ENCODE peak calls at places on chromosomes 3 and 15, in eight cellular contexts. One of them, this sample, is unnamed.

GRCh38 chr15:48945386-48945785 is 18.3 kb downstream of the SHC4 start:
- DNase-seq in glutamatergic neuron: no peak
- DNase-seq in gastrocnemius medialis: no peak
- DNase-seq in psoas muscle: no peak
- DNase-seq in cardiac fibroblast: peak
- DNase-seq in breast epithelium: no peak
- DNase-seq in fibroblast of lung: no peak
- DNase-seq in pancreas: no peak
- DNase-seq in this sample: no peak

GRCh38 chr3:157104928-157105652 is 54.9 kb downstream of the CCNL1 start:
- DNase-seq in pancreas: no peak
- DNase-seq in psoas muscle: no peak
- DNase-seq in breast epithelium: no peak
- DNase-seq in fibroblast of lung: no peak
- DNase-seq in gastrocnemius medialis: no peak
- DNase-seq in cardiac fibroblast: no peak
- DNase-seq in glutamatergic neuron: no peak
- DNase-seq in this sample: no peak

GRCh38 chr3:29972594-29972993 is 633.8 kb upstream of the TGFBR2 start:
- DNase-seq in breast epithelium: no peak
- DNase-seq in gastrocnemius medialis: no peak
- DNase-seq in glutamatergic neuron: no peak
- DNase-seq in fibroblast of lung: peak
- DNase-seq in psoas muscle: no peak
- DNase-seq in pancreas: no peak
- DNase-seq in cardiac fibroblast: peak
- DNase-seq in this sample: no peak

GRCh38 chr15:68812069-68812468 is 8.6 kb downstream of the ANP32A start:
- DNase-seq in breast epithelium: peak
- DNase-seq in cardiac fibroblast: no peak
- DNase-seq in glutamatergic neuron: no peak
- DNase-seq in gastrocnemius medialis: no peak
- DNase-seq in pancreas: no peak
- DNase-seq in fibroblast of lung: no peak
- DNase-seq in psoas muscle: no peak
- DNase-seq in this sample: no peak

GRCh38 chr15:69838338-69838737 is 259.4 kb downstream of the TLE3 start:
- DNase-seq in pancreas: no peak
- DNase-seq in cardiac fibroblast: no peak
- DNase-seq in fibroblast of lung: no peak
- DNase-seq in psoas muscle: no peak
- DNase-seq in glutamatergic neuron: no peak
- DNase-seq in gastrocnemius medialis: no peak
- DNase-seq in breast epithelium: no peak
- DNase-seq in this sample: no peak

GRCh38 chr3:11201246-11202024 is 47.1 kb downstream of the HRH1 start:
- DNase-seq in pancreas: no peak
- DNase-seq in cardiac fibroblast: peak
- DNase-seq in fibroblast of lung: peak
- DNase-seq in gastrocnemius medialis: peak
- DNase-seq in breast epithelium: no peak
- DNase-seq in psoas muscle: no peak
- DNase-seq in glutamatergic neuron: no peak
- DNase-seq in this sample: no peak

GRCh38 chr3:188729422-188729821 is 442.3 kb upstream of the TPRG1 start:
- DNase-seq in cardiac fibroblast: no peak
- DNase-seq in fibroblast of lung: no peak
- DNase-seq in breast epithelium: no peak
- DNase-seq in glutamatergic neuron: no peak
- DNase-seq in psoas muscle: no peak
- DNase-seq in pancreas: no peak
- DNase-seq in gastrocnemius medialis: no peak
- DNase-seq in this sample: no peak

GRCh38 chr3:123602325-123602724 is 17.5 kb upstream of the HACD2 start:
- DNase-seq in fibroblast of lung: peak
- DNase-seq in psoas muscle: no peak
- DNase-seq in pancreas: no peak
- DNase-seq in glutamatergic neuron: no peak
- DNase-seq in gastrocnemius medialis: no peak
- DNase-seq in breast epithelium: no peak
- DNase-seq in cardiac fibroblast: peak
- DNase-seq in this sample: no peak

GRCh38 chr3:149016669-149017541 is 25.6 kb downstream of the GYG1 start:
- DNase-seq in glutamatergic neuron: no peak
- DNase-seq in gastrocnemius medialis: peak
- DNase-seq in cardiac fibroblast: peak
- DNase-seq in psoas muscle: no peak
- DNase-seq in fibroblast of lung: peak
- DNase-seq in breast epithelium: no peak
- DNase-seq in pancreas: no peak
- DNase-seq in this sample: no peak

GRCh38 chr3:21665444-21665843 is 85.6 kb downstream of the ZNF385D start:
- DNase-seq in gastrocnemius medialis: no peak
- DNase-seq in psoas muscle: no peak
- DNase-seq in pancreas: no peak
- DNase-seq in glutamatergic neuron: no peak
- DNase-seq in cardiac fibroblast: peak
- DNase-seq in fibroblast of lung: peak
- DNase-seq in breast epithelium: no peak
- DNase-seq in this sample: no peak

GRCh38 chr3:26118165-26118564 is 328.3 kb downstream of the OXSM start:
- DNase-seq in fibroblast of lung: no peak
- DNase-seq in psoas muscle: no peak
- DNase-seq in glutamatergic neuron: no peak
- DNase-seq in cardiac fibroblast: no peak
- DNase-seq in pancreas: no peak
- DNase-seq in gastrocnemius medialis: no peak
- DNase-seq in breast epithelium: no peak
- DNase-seq in this sample: no peak
- TF ChIP-seq CTCF in fibroblast of lung: no peak
- TF ChIP-seq CTCF in psoas muscle: peak
- TF ChIP-seq CTCF in glutamatergic neuron: peak
- TF ChIP-seq CTCF in cardiac fibroblast: no peak
- TF ChIP-seq CTCF in pancreas: no peak
- TF ChIP-seq CTCF in gastrocnemius medialis: peak
- TF ChIP-seq CTCF in breast epithelium: no peak
- TF ChIP-seq CTCF in this sample: peak

GRCh38 chr3:53320697-53321096 is 26.6 kb downstream of the DCP1A start:
- DNase-seq in pancreas: no peak
- DNase-seq in psoas muscle: peak
- DNase-seq in breast epithelium: no peak
- DNase-seq in cardiac fibroblast: no peak
- DNase-seq in fibroblast of lung: peak
- DNase-seq in glutamatergic neuron: no peak
- DNase-seq in gastrocnemius medialis: peak
- DNase-seq in this sample: no peak
- TF ChIP-seq CTCF in pancreas: no peak
- TF ChIP-seq CTCF in psoas muscle: peak
- TF ChIP-seq CTCF in breast epithelium: no peak
- TF ChIP-seq CTCF in cardiac fibroblast: no peak
- TF ChIP-seq CTCF in fibroblast of lung: no peak
- TF ChIP-seq CTCF in glutamatergic neuron: no peak
- TF ChIP-seq CTCF in gastrocnemius medialis: peak
- TF ChIP-seq CTCF in this sample: no peak

DNA sequence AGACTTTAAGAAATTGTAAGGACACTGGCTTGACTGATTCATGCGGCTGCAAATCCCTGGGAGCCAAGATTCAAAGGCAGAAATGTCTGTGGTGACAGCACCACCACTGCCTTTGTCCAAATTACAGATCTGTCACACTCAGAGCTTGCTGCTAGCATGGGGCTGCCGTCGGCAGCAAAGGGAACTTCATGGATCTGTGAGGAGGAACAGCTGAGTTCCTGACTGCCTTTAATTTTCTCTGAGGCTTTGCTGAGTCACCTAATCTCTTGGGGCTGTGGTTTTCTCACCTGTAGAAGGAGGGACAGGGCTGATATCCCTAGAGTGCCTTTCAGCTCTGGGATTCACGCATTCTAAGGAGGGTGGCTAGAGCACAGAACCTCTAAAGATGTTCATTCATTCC is 4.1 kb upstream of the PAK6 start:
- DNase-seq in cardiac fibroblast: no peak
- DNase-seq in psoas muscle: no peak
- DNase-seq in fibroblast of lung: no peak
- DNase-seq in pancreas: no peak
- DNase-seq in breast epithelium: no peak
- DNase-seq in glutamatergic neuron: no peak
- DNase-seq in gastrocnemius medialis: no peak
- DNase-seq in this sample: no peak
- TF ChIP-seq CTCF in cardiac fibroblast: no peak
- TF ChIP-seq CTCF in psoas muscle: no peak
- TF ChIP-seq CTCF in fibroblast of lung: no peak
- TF ChIP-seq CTCF in pancreas: no peak
- TF ChIP-seq CTCF in breast epithelium: no peak
- TF ChIP-seq CTCF in glutamatergic neuron: no peak
- TF ChIP-seq CTCF in gastrocnemius medialis: no peak
- TF ChIP-seq CTCF in this sample: no peak

DNA sequence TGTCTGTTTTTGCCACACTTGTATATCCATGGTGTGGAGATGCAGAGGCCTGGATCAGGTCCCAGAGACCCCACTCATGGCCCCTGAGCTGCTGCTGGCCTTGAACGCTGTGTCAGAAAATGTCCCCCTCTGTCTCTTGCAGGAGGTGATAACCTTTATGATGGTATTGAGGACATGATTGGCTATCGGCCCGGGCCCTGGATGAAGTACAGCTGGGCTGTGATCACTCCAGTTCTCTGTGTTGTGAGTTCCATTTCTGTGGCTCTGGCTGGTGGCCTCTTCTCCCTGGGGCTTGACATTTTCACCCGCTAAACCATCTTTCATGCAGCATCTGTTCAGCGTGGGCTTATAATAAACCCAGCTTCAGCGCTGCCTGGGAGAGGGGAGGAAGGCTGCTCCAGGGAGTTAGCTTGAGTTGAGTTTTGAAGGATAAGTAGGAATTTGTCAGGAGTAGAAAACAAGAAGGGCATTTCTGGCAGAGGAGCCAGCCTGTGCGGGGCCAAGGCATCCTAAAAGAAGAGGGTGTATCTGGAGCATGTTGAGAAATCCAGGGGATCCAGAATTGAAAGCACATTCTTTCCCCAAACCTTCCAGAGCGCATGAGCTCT is 61.1 kb downstream of the GRIP2 start:
- DNase-seq in pancreas: peak
- DNase-seq in psoas muscle: no peak
- DNase-seq in gastrocnemius medialis: no peak
- DNase-seq in breast epithelium: no peak
- DNase-seq in glutamatergic neuron: no peak
- DNase-seq in fibroblast of lung: no peak
- DNase-seq in cardiac fibroblast: no peak
- DNase-seq in this sample: no peak
- TF ChIP-seq CTCF in pancreas: no peak
- TF ChIP-seq CTCF in psoas muscle: no peak
- TF ChIP-seq CTCF in gastrocnemius medialis: no peak
- TF ChIP-seq CTCF in breast epithelium: no peak
- TF ChIP-seq CTCF in glutamatergic neuron: no peak
- TF ChIP-seq CTCF in fibroblast of lung: no peak
- TF ChIP-seq CTCF in cardiac fibroblast: no peak
- TF ChIP-seq CTCF in this sample: no peak

GRCh38 chr15:66698318-66698961 is 3.6 kb upstream of the SMAD6 start:
- DNase-seq in psoas muscle: peak
- DNase-seq in fibroblast of lung: peak
- DNase-seq in glutamatergic neuron: peak
- DNase-seq in breast epithelium: no peak
- DNase-seq in cardiac fibroblast: peak
- DNase-seq in gastrocnemius medialis: no peak
- DNase-seq in pancreas: peak
- DNase-seq in this sample: no peak
- TF ChIP-seq CTCF in psoas muscle: peak
- TF ChIP-seq CTCF in fibroblast of lung: peak
- TF ChIP-seq CTCF in glutamatergic neuron: peak
- TF ChIP-seq CTCF in breast epithelium: peak
- TF ChIP-seq CTCF in cardiac fibroblast: peak
- TF ChIP-seq CTCF in gastrocnemius medialis: peak
- TF ChIP-seq CTCF in pancreas: peak
- TF ChIP-seq CTCF in this sample: peak

DNA sequence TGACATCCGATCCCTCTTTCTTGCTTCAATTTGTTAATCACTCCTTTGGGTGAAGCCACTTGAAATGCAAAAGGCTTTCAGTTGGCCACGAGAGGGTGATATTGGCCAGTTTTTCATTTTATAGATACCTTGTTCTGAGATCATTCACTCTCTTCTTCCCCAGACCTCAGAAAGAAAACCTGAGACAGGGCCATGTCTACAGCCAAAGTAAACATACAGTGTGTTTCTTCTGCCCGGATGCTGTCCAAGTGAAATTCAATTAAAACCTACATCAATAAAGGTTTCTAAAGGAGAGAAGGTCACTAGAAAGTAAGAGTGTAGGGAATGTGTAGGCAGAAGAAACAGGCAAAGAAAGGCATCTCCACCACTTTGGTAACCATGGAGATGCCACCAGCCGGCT is 39.5 kb upstream of the FMN1 start:
- DNase-seq in cardiac fibroblast: peak
- DNase-seq in pancreas: no peak
- DNase-seq in breast epithelium: no peak
- DNase-seq in gastrocnemius medialis: no peak
- DNase-seq in psoas muscle: no peak
- DNase-seq in fibroblast of lung: peak
- DNase-seq in glutamatergic neuron: no peak
- DNase-seq in this sample: no peak
- TF ChIP-seq CTCF in cardiac fibroblast: peak
- TF ChIP-seq CTCF in pancreas: peak
- TF ChIP-seq CTCF in breast epithelium: no peak
- TF ChIP-seq CTCF in gastrocnemius medialis: peak
- TF ChIP-seq CTCF in psoas muscle: peak
- TF ChIP-seq CTCF in fibroblast of lung: peak
- TF ChIP-seq CTCF in glutamatergic neuron: peak
- TF ChIP-seq CTCF in this sample: no peak

GRCh38 chr3:38039899-38040261 is 872 bp downstream of the DLEC1 start:
- DNase-seq in breast epithelium: peak
- DNase-seq in pancreas: no peak
- DNase-seq in glutamatergic neuron: no peak
- DNase-seq in gastrocnemius medialis: no peak
- DNase-seq in cardiac fibroblast: peak
- DNase-seq in psoas muscle: peak
- DNase-seq in fibroblast of lung: peak
- DNase-seq in this sample: no peak
- TF ChIP-seq CTCF in breast epithelium: peak
- TF ChIP-seq CTCF in pancreas: no peak
- TF ChIP-seq CTCF in glutamatergic neuron: no peak
- TF ChIP-seq CTCF in gastrocnemius medialis: peak
- TF ChIP-seq CTCF in cardiac fibroblast: peak
- TF ChIP-seq CTCF in psoas muscle: peak
- TF ChIP-seq CTCF in fibroblast of lung: no peak
- TF ChIP-seq CTCF in this sample: peak